ENCODE peak calls at places on chromosomes 12 and 14, in nine cellular contexts. One of them, this sample, is unnamed.

GRCh38 chr12:131074221-131075083 is 120.7 kb downstream of the ADGRD1 start:
- DNase-seq in left colon: no peak
- DNase-seq in non-pigmented ciliary epithelial cell: no peak
- DNase-seq in HT-29: no peak
- DNase-seq in activated CD8-positive, alpha-beta T cell treated with anti-CD3 and anti-CD28 coated beads for 36 hours: no peak
- DNase-seq in smooth muscle cell of the brain vasculature: no peak
- DNase-seq in body of pancreas: no peak
- DNase-seq in COR-L47: no peak
- DNase-seq in psoas muscle: peak; percentile 50
- DNase-seq in this sample: no peak

GRCh38 chr14:60183724-60184596 is 18.8 kb upstream of the DHRS7 start:
- DNase-seq in left colon: no peak
- DNase-seq in non-pigmented ciliary epithelial cell: peak; percentile 46
- DNase-seq in HT-29: peak; percentile 60
- DNase-seq in activated CD8-positive, alpha-beta T cell treated with anti-CD3 and anti-CD28 coated beads for 36 hours: peak; percentile 18
- DNase-seq in smooth muscle cell of the brain vasculature: peak; percentile 45
- DNase-seq in body of pancreas: no peak
- DNase-seq in COR-L47: peak; percentile 74
- DNase-seq in psoas muscle: no peak
- DNase-seq in this sample: no peak

GRCh38 chr12:71007025-71007424 is 86.5 kb upstream of the PTPRR start:
- DNase-seq in left colon: no peak
- DNase-seq in non-pigmented ciliary epithelial cell: no peak
- DNase-seq in HT-29: no peak
- DNase-seq in activated CD8-positive, alpha-beta T cell treated with anti-CD3 and anti-CD28 coated beads for 36 hours: no peak
- DNase-seq in smooth muscle cell of the brain vasculature: no peak
- DNase-seq in body of pancreas: no peak
- DNase-seq in COR-L47: no peak
- DNase-seq in psoas muscle: no peak
- DNase-seq in this sample: no peak

GRCh38 chr14:77094672-77095284 is 3.3 kb upstream of the CIPC start:
- DNase-seq in left colon: peak; percentile 89
- DNase-seq in non-pigmented ciliary epithelial cell: peak; percentile 48
- DNase-seq in HT-29: peak; percentile 81
- DNase-seq in activated CD8-positive, alpha-beta T cell treated with anti-CD3 and anti-CD28 coated beads for 36 hours: peak; percentile 88
- DNase-seq in smooth muscle cell of the brain vasculature: peak; percentile 67
- DNase-seq in body of pancreas: peak; percentile 86
- DNase-seq in COR-L47: peak; percentile 80
- DNase-seq in psoas muscle: peak; percentile 75
- DNase-seq in this sample: peak; percentile 61

GRCh38 chr14:101991336-101991735 is 27.0 kb downstream of the DYNC1H1 start:
- DNase-seq in left colon: no peak
- DNase-seq in non-pigmented ciliary epithelial cell: no peak
- DNase-seq in HT-29: no peak
- DNase-seq in activated CD8-positive, alpha-beta T cell treated with anti-CD3 and anti-CD28 coated beads for 36 hours: no peak
- DNase-seq in smooth muscle cell of the brain vasculature: no peak
- DNase-seq in body of pancreas: no peak
- DNase-seq in COR-L47: no peak
- DNase-seq in psoas muscle: no peak
- DNase-seq in this sample: no peak

GRCh38 chr14:31377433-31377832 is 42.9 kb downstream of the HEATR5A start:
- DNase-seq in left colon: no peak
- DNase-seq in non-pigmented ciliary epithelial cell: no peak
- DNase-seq in HT-29: no peak
- DNase-seq in activated CD8-positive, alpha-beta T cell treated with anti-CD3 and anti-CD28 coated beads for 36 hours: no peak
- DNase-seq in smooth muscle cell of the brain vasculature: no peak
- DNase-seq in body of pancreas: no peak
- DNase-seq in COR-L47: no peak
- DNase-seq in psoas muscle: no peak
- DNase-seq in this sample: no peak

GRCh38 chr12:47789141-47789540 is 16.1 kb downstream of the SLC48A1 start:
- DNase-seq in left colon: no peak
- DNase-seq in non-pigmented ciliary epithelial cell: no peak
- DNase-seq in HT-29: no peak
- DNase-seq in activated CD8-positive, alpha-beta T cell treated with anti-CD3 and anti-CD28 coated beads for 36 hours: no peak
- DNase-seq in smooth muscle cell of the brain vasculature: no peak
- DNase-seq in body of pancreas: no peak
- DNase-seq in COR-L47: no peak
- DNase-seq in psoas muscle: no peak
- DNase-seq in this sample: no peak

GRCh38 chr14:90381011-90381790 is 15.6 kb upstream of the CALM1 start:
- DNase-seq in left colon: peak; percentile 55
- DNase-seq in non-pigmented ciliary epithelial cell: no peak
- DNase-seq in HT-29: no peak
- DNase-seq in activated CD8-positive, alpha-beta T cell treated with anti-CD3 and anti-CD28 coated beads for 36 hours: no peak
- DNase-seq in smooth muscle cell of the brain vasculature: no peak
- DNase-seq in body of pancreas: peak; percentile 64
- DNase-seq in COR-L47: no peak
- DNase-seq in psoas muscle: peak; percentile 44
- DNase-seq in this sample: no peak

GRCh38 chr12:98227162-98227561 is 288.2 kb upstream of the TMPO start:
- DNase-seq in left colon: no peak
- DNase-seq in non-pigmented ciliary epithelial cell: no peak
- DNase-seq in HT-29: peak; percentile 19
- DNase-seq in activated CD8-positive, alpha-beta T cell treated with anti-CD3 and anti-CD28 coated beads for 36 hours: no peak
- DNase-seq in smooth muscle cell of the brain vasculature: no peak
- DNase-seq in body of pancreas: no peak
- DNase-seq in COR-L47: no peak
- DNase-seq in psoas muscle: no peak
- DNase-seq in this sample: no peak

GRCh38 chr14:31568671-31569070 is 7.5 kb downstream of the NUBPL start:
- DNase-seq in left colon: no peak
- DNase-seq in non-pigmented ciliary epithelial cell: no peak
- DNase-seq in HT-29: no peak
- DNase-seq in activated CD8-positive, alpha-beta T cell treated with anti-CD3 and anti-CD28 coated beads for 36 hours: no peak
- DNase-seq in smooth muscle cell of the brain vasculature: no peak
- DNase-seq in body of pancreas: no peak
- DNase-seq in COR-L47: no peak
- DNase-seq in psoas muscle: no peak
- DNase-seq in this sample: no peak

GRCh38 chr12:91074851-91075250 is 17.0 kb upstream of the KERA start:
- DNase-seq in left colon: no peak
- DNase-seq in non-pigmented ciliary epithelial cell: no peak
- DNase-seq in HT-29: peak; percentile 24
- DNase-seq in activated CD8-positive, alpha-beta T cell treated with anti-CD3 and anti-CD28 coated beads for 36 hours: no peak
- DNase-seq in smooth muscle cell of the brain vasculature: no peak
- DNase-seq in body of pancreas: no peak
- DNase-seq in COR-L47: no peak
- DNase-seq in psoas muscle: no peak
- DNase-seq in this sample: no peak

GRCh38 chr14:24710403-24711063 is 76.5 kb upstream of the GZMB start:
- DNase-seq in left colon: peak; percentile 43
- DNase-seq in non-pigmented ciliary epithelial cell: peak; percentile 22
- DNase-seq in HT-29: peak; percentile 62
- DNase-seq in activated CD8-positive, alpha-beta T cell treated with anti-CD3 and anti-CD28 coated beads for 36 hours: peak; percentile 76
- DNase-seq in smooth muscle cell of the brain vasculature: peak; percentile 10
- DNase-seq in body of pancreas: peak; percentile 64
- DNase-seq in COR-L47: peak; percentile 33
- DNase-seq in psoas muscle: peak; percentile 31
- DNase-seq in this sample: peak; percentile 24

GRCh38 chr12:52215587-52216031 is 17.4 kb upstream of the KRT7 start:
- DNase-seq in left colon: no peak
- DNase-seq in non-pigmented ciliary epithelial cell: peak; percentile 71
- DNase-seq in HT-29: peak; percentile 84
- DNase-seq in activated CD8-positive, alpha-beta T cell treated with anti-CD3 and anti-CD28 coated beads for 36 hours: no peak
- DNase-seq in smooth muscle cell of the brain vasculature: no peak
- DNase-seq in body of pancreas: peak; percentile 49
- DNase-seq in COR-L47: no peak
- DNase-seq in psoas muscle: no peak
- DNase-seq in this sample: no peak

GRCh38 chr12:75658286-75658685 is 146.9 kb upstream of the KRR1 start:
- DNase-seq in left colon: no peak
- DNase-seq in non-pigmented ciliary epithelial cell: no peak
- DNase-seq in HT-29: no peak
- DNase-seq in activated CD8-positive, alpha-beta T cell treated with anti-CD3 and anti-CD28 coated beads for 36 hours: no peak
- DNase-seq in smooth muscle cell of the brain vasculature: no peak
- DNase-seq in body of pancreas: no peak
- DNase-seq in COR-L47: no peak
- DNase-seq in psoas muscle: no peak
- DNase-seq in this sample: no peak

GRCh38 chr14:102902523-102903247 is 19.8 kb upstream of the AMN start:
- DNase-seq in left colon: no peak
- DNase-seq in non-pigmented ciliary epithelial cell: no peak
- DNase-seq in HT-29: no peak
- DNase-seq in activated CD8-positive, alpha-beta T cell treated with anti-CD3 and anti-CD28 coated beads for 36 hours: no peak
- DNase-seq in smooth muscle cell of the brain vasculature: no peak
- DNase-seq in body of pancreas: no peak
- DNase-seq in COR-L47: peak; percentile 36
- DNase-seq in psoas muscle: no peak
- DNase-seq in this sample: no peak

GRCh38 chr14:80974338-80975078 is 19.1 kb downstream of the TSHR start:
- DNase-seq in left colon: no peak
- DNase-seq in non-pigmented ciliary epithelial cell: no peak
- DNase-seq in HT-29: no peak
- DNase-seq in activated CD8-positive, alpha-beta T cell treated with anti-CD3 and anti-CD28 coated beads for 36 hours: no peak
- DNase-seq in smooth muscle cell of the brain vasculature: no peak
- DNase-seq in body of pancreas: no peak
- DNase-seq in COR-L47: no peak
- DNase-seq in psoas muscle: no peak
- DNase-seq in this sample: no peak

GRCh38 chr12:122117979-122118378 is 39.4 kb downstream of the MLXIP start:
- DNase-seq in left colon: no peak
- DNase-seq in non-pigmented ciliary epithelial cell: no peak
- DNase-seq in HT-29: no peak
- DNase-seq in activated CD8-positive, alpha-beta T cell treated with anti-CD3 and anti-CD28 coated beads for 36 hours: no peak
- DNase-seq in smooth muscle cell of the brain vasculature: no peak
- DNase-seq in body of pancreas: no peak
- DNase-seq in COR-L47: no peak
- DNase-seq in psoas muscle: no peak
- DNase-seq in this sample: no peak

GRCh38 chr14:32692441-32692840 is 246.2 kb upstream of the NPAS3 start:
- DNase-seq in left colon: no peak
- DNase-seq in non-pigmented ciliary epithelial cell: no peak
- DNase-seq in HT-29: no peak
- DNase-seq in activated CD8-positive, alpha-beta T cell treated with anti-CD3 and anti-CD28 coated beads for 36 hours: no peak
- DNase-seq in smooth muscle cell of the brain vasculature: no peak
- DNase-seq in body of pancreas: no peak
- DNase-seq in COR-L47: no peak
- DNase-seq in psoas muscle: no peak
- DNase-seq in this sample: no peak

GRCh38 chr14:22381751-22382150 is 207.3 kb downstream of the DAD1 start:
- DNase-seq in left colon: no peak
- DNase-seq in non-pigmented ciliary epithelial cell: no peak
- DNase-seq in HT-29: no peak
- DNase-seq in activated CD8-positive, alpha-beta T cell treated with anti-CD3 and anti-CD28 coated beads for 36 hours: no peak
- DNase-seq in smooth muscle cell of the brain vasculature: no peak
- DNase-seq in body of pancreas: no peak
- DNase-seq in COR-L47: no peak
- DNase-seq in psoas muscle: no peak
- DNase-seq in this sample: no peak

GRCh38 chr12:96153131-96153724 is 40.9 kb upstream of the ELK3 start:
- DNase-seq in left colon: no peak
- DNase-seq in non-pigmented ciliary epithelial cell: no peak
- DNase-seq in HT-29: no peak
- DNase-seq in activated CD8-positive, alpha-beta T cell treated with anti-CD3 and anti-CD28 coated beads for 36 hours: no peak
- DNase-seq in smooth muscle cell of the brain vasculature: no peak
- DNase-seq in body of pancreas: no peak
- DNase-seq in COR-L47: no peak
- DNase-seq in psoas muscle: no peak
- DNase-seq in this sample: no peak

GRCh38 chr14:92704036-92704804 is 44.2 kb downstream of the LGMN start:
- DNase-seq in left colon: no peak
- DNase-seq in non-pigmented ciliary epithelial cell: no peak
- DNase-seq in HT-29: no peak
- DNase-seq in activated CD8-positive, alpha-beta T cell treated with anti-CD3 and anti-CD28 coated beads for 36 hours: no peak
- DNase-seq in smooth muscle cell of the brain vasculature: no peak
- DNase-seq in body of pancreas: no peak
- DNase-seq in COR-L47: no peak
- DNase-seq in psoas muscle: no peak
- DNase-seq in this sample: no peak

This sample was measured in activated T-helper 9 cell treated with anti-CD3 and anti-CD28 coated beads, Interleukin-2, amount 50 U/mL, for 16 hours.